ENCODE peak calls at places on chromosome 11, in four cellular contexts. N is AG04450, O is aorta, A is pancreas. U is an unnamed sample.

GRCh38 chr11:76321820-76322524 is 59.0 kb downstream of the THAP12 start:
- DNase-seq in N (no peak), O (peak; percentile 56), A (peak; percentile 75), U (no peak)

GRCh38 chr11:70698871-70699270 is 300.5 kb downstream of the CTTN start:
- DNase-seq in N (no peak), O (no peak), A (no peak), U (no peak)

GRCh38 chr11:112931686-112932085 is 29.5 kb upstream of the NCAM1 start:
- DNase-seq in N (no peak), O (no peak), A (no peak), U (no peak)

GRCh38 chr11:60193687-60194433 is 11.0 kb upstream of the MS4A6A start:
- DNase-seq in N (no peak), O (no peak), A (peak; percentile 29), U (no peak)

GRCh38 chr11:73190557-73190885 is 27.6 kb upstream of the P2RY2 start:
- DNase-seq in N (no peak), O (no peak), A (no peak), U (no peak)

GRCh38 chr11:78715639-78716311 is 141.1 kb upstream of the NARS2 start:
- DNase-seq in N (peak; percentile 54), O (peak; percentile 89), A (peak; percentile 63), U (no peak)

GRCh38 chr11:6456361-6457073 is 15.7 kb upstream of the HPX start:
- DNase-seq in N (no peak), O (peak; percentile 77), A (no peak), U (no peak)

GRCh38 chr11:109784536-109784935 is 308.7 kb upstream of the ZC3H12C start:
- DNase-seq in N (no peak), O (no peak), A (no peak), U (no peak)

GRCh38 chr11:74701351-74701750 is 29.9 kb downstream of the CHRDL2 start:
- DNase-seq in N (no peak), O (no peak), A (no peak), U (no peak)

DNA sequence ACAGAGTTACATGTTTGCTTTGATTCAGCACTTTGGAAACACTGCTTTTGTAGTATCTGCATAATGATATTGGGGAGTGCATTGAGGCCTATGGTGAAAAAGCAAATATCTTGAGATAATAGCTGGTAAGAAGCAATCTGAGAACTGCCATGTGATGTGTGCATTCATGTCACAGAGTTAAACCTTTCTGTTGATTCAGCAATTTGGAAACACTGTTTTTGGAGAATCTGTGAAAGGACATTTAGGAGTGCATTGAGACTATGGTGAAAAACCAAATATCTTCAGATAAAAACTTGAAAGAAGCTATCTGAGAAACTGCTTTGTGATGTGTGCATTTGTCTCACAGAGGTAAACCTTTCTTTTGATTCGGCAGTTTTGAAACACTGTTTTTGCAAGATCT is 346.8 kb downstream of the OR4C45 start:
- DNase-seq in N (no peak), O (no peak), A (no peak), U (no peak)
- H3K9me3 ChIP-seq in N (no peaks in the 10 kb centered on the region), O (no peaks in the 10 kb centered on the region), A (no peaks in the 10 kb centered on the region), U (peaks cover 8% of the 10 kb centered on the region)

GRCh38 chr11:29734287-29734686 is 282.5 kb downstream of the KCNA4 start:
- DNase-seq in N (no peak), O (no peak), A (no peak), U (no peak)
- H3K9me3 ChIP-seq in N (no peaks in the 10 kb centered on the region), O (no peaks in the 10 kb centered on the region), A (no peaks in the 10 kb centered on the region), U (no peaks in the 10 kb centered on the region)

DNA sequence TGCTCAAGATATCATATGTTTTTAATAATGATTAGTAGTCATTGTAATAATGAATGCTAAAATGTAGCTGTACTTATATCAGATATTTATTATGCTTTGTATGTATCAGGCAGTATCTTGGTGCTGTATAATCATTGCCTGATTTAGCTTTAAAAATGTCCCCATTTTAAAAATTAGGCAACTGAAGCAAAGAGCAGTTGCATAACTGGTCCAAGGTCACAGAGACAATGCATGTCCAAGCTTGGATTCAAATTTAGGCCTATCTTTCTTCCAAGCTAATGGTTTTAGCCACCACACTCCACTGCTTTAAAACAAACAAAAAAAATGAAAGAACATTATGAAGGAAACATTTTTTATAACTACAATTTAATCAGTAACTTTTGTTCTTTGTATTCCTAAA is 725.8 kb upstream of the RAG2 start:
- DNase-seq in N (no peak), O (no peak), A (no peak), U (no peak)
- H3K9me3 ChIP-seq in N (no peaks in the 10 kb centered on the region), O (no peaks in the 10 kb centered on the region), A (no peaks in the 10 kb centered on the region), U (no peaks in the 10 kb centered on the region)

DNA sequence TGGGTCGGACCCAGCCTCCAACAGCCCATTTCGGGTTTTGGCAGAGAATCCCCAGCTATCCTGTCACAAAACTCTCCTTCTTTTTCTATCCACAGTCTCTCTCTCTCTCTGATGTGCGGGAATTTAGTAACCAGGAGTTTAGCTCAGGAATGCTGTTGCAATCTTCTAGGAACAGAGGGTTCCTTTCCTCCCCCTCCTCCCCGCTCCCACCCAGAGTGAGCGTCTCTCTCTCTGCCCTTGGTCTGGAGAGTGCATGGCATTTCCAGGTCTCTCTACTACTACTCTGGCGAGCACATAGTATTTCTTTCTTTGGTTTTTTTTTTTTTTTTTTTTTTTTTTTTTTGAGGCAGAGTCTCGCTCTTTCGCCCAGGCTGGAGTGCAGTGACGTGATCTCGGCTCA is 17.7 kb downstream of the APIP start:
- DNase-seq in N (no peak), O (no peak), A (no peak), U (no peak)
- H3K9me3 ChIP-seq in N (peaks cover 35% of the 10 kb centered on the region), O (peaks cover 6% of the 10 kb centered on the region), A (no peaks in the 10 kb centered on the region), U (peaks cover 5% of the 10 kb centered on the region)